ENCODE peak calls at places on chromosomes 3 and 15, in five cellular contexts. One of them, this sample, is unnamed.

GRCh38 chr15:39700301-39700700 is 82.3 kb downstream of the FSIP1 start:
- DNase-seq in bronchial epithelial cell: no peak
- DNase-seq in GM12865: no peak
- DNase-seq in AG04450: no peak
- DNase-seq in RWPE2: no peak
- DNase-seq in this sample: no peak

GRCh38 chr3:30233924-30234666 is 372.3 kb upstream of the TGFBR2 start:
- DNase-seq in GM12865: no peak
- DNase-seq in AG04450: no peak
- DNase-seq in bronchial epithelial cell: no peak
- DNase-seq in RWPE2: no peak
- DNase-seq in this sample: no peak

GRCh38 chr3:140403559-140403958 is 274.3 kb upstream of the TRIM42 start:
- DNase-seq in bronchial epithelial cell: no peak
- DNase-seq in AG04450: no peak
- DNase-seq in RWPE2: no peak
- DNase-seq in GM12865: no peak
- DNase-seq in this sample: no peak

GRCh38 chr3:135622657-135623056 is 342.9 kb upstream of the PPP2R3A start:
- DNase-seq in GM12865: no peak
- DNase-seq in AG04450: no peak
- DNase-seq in RWPE2: no peak
- DNase-seq in bronchial epithelial cell: no peak
- DNase-seq in this sample: no peak

GRCh38 chr3:173502983-173503568 is 105.5 kb downstream of the NLGN1 start:
- DNase-seq in GM12865: no peak
- DNase-seq in AG04450: no peak
- DNase-seq in bronchial epithelial cell: no peak
- DNase-seq in RWPE2: no peak
- DNase-seq in this sample: no peak

GRCh38 chr3:49636883-49637609 is 37.1 kb upstream of the APEH start:
- DNase-seq in GM12865: no peak
- DNase-seq in AG04450: no peak
- DNase-seq in RWPE2: no peak
- DNase-seq in bronchial epithelial cell: peak
- DNase-seq in this sample: no peak

GRCh38 chr3:36852071-36852470 is 87.7 kb upstream of the DCLK3 start:
- DNase-seq in bronchial epithelial cell: no peak
- DNase-seq in AG04450: no peak
- DNase-seq in RWPE2: no peak
- DNase-seq in GM12865: no peak
- DNase-seq in this sample: no peak

GRCh38 chr3:51982838-51983577 is at the start of gene ACY1:
- DNase-seq in GM12865: peak
- DNase-seq in RWPE2: peak
- DNase-seq in bronchial epithelial cell: peak
- DNase-seq in AG04450: peak
- DNase-seq in this sample: no peak

GRCh38 chr3:129581623-129582022 is 24.9 kb downstream of the PLXND1 start:
- DNase-seq in RWPE2: no peak
- DNase-seq in GM12865: no peak
- DNase-seq in bronchial epithelial cell: no peak
- DNase-seq in AG04450: no peak
- DNase-seq in this sample: no peak

GRCh38 chr3:141877911-141878310 is 1.5 kb downstream of the ATP1B3 start:
- DNase-seq in GM12865: peak
- DNase-seq in bronchial epithelial cell: peak
- DNase-seq in AG04450: no peak
- DNase-seq in RWPE2: no peak
- DNase-seq in this sample: no peak

GRCh38 chr15:64928626-64929220 is 17.0 kb downstream of the ANKDD1A start:
- DNase-seq in GM12865: no peak
- DNase-seq in bronchial epithelial cell: no peak
- DNase-seq in AG04450: no peak
- DNase-seq in RWPE2: peak
- DNase-seq in this sample: no peak

GRCh38 chr3:138835177-138835757 is 539 bp upstream of the PIK3CB start:
- DNase-seq in GM12865: peak
- DNase-seq in AG04450: no peak
- DNase-seq in bronchial epithelial cell: no peak
- DNase-seq in RWPE2: no peak
- DNase-seq in this sample: no peak

GRCh38 chr3:138833908-138834358 is 795 bp downstream of the PIK3CB start:
- DNase-seq in RWPE2: no peak
- DNase-seq in AG04450: no peak
- DNase-seq in GM12865: peak
- DNase-seq in bronchial epithelial cell: peak
- DNase-seq in this sample: no peak

GRCh38 chr3:138829886-138830510 is 4.7 kb downstream of the PIK3CB start:
- DNase-seq in RWPE2: no peak
- DNase-seq in GM12865: no peak
- DNase-seq in bronchial epithelial cell: no peak
- DNase-seq in AG04450: no peak
- DNase-seq in this sample: no peak

GRCh38 chr3:138829097-138829496 is 5.6 kb downstream of the PIK3CB start:
- DNase-seq in RWPE2: no peak
- DNase-seq in GM12865: no peak
- DNase-seq in bronchial epithelial cell: no peak
- DNase-seq in AG04450: no peak
- DNase-seq in this sample: no peak

DNA sequence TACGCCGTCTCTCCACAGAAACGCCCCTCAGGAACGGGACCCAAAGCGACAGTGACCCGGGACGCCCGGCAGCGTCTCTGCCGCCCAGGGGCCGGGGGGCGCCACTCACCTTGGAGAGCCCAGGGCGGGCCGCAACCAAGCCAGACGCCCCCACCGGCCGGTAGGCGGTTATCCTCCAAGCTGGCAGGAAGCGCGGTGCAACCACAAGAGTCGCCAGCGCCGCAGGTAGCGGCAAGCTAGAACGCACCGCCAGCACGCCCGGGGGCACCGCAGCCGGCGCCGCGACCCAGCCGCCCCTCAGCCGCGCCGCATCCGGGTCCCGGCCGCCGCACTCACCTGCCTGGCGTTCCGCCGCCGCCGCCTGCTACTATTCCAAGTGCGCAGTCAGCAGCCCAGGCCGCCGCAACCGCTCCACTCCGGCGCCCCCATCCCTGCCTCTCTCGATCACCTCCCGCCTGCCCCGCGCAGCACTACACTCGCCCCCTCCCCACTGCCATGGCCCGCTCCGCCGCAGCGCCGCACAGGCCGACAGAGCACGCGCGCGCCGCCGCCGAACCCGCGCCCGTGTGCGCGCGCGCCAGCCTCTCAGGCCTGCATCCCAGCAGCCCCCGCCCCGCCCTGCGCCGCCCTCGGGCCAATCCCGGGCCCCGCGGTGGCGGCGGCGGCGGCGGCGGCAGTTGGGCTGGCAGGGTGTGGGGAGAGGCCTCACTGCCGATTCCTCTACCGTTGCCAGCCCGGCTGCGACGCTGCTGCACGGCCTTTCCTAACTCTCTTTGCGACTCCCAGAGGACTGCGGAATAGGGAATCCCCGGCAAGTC is at the start of gene PIK3CB:
- DNase-seq in GM12865: peak
- DNase-seq in bronchial epithelial cell: peak
- DNase-seq in RWPE2: peak
- DNase-seq in AG04450: no peak
- DNase-seq in this sample: peak
- TF ChIP-seq CTCF in GM12865: peak
- TF ChIP-seq CTCF in bronchial epithelial cell: peak
- TF ChIP-seq CTCF in RWPE2: peak
- TF ChIP-seq CTCF in AG04450: peak
- TF ChIP-seq CTCF in this sample: peak

GRCh38 chr3:12188328-12188648 is 29.6 kb upstream of the TIMP4 start:
- DNase-seq in GM12865: peak
- DNase-seq in AG04450: no peak
- DNase-seq in bronchial epithelial cell: no peak
- DNase-seq in RWPE2: no peak
- DNase-seq in this sample: no peak
- H3K4me3 ChIP-seq in GM12865: no peak
- H3K4me3 ChIP-seq in AG04450: no peak
- H3K4me3 ChIP-seq in bronchial epithelial cell: no peak
- H3K4me3 ChIP-seq in RWPE2: no peak
- H3K4me3 ChIP-seq in this sample: no peak

GRCh38 chr15:43347114-43347513 is 16.7 kb upstream of the LCMT2 start:
- DNase-seq in AG04450: no peak
- DNase-seq in bronchial epithelial cell: no peak
- DNase-seq in GM12865: no peak
- DNase-seq in RWPE2: no peak
- DNase-seq in this sample: no peak

GRCh38 chr15:43346305-43346704 is 15.9 kb upstream of the LCMT2 start:
- DNase-seq in GM12865: no peak
- DNase-seq in RWPE2: no peak
- DNase-seq in bronchial epithelial cell: no peak
- DNase-seq in AG04450: no peak
- DNase-seq in this sample: no peak
- TF ChIP-seq CTCF in GM12865: no peak
- TF ChIP-seq CTCF in RWPE2: peak
- TF ChIP-seq CTCF in bronchial epithelial cell: no peak
- TF ChIP-seq CTCF in AG04450: no peak
- TF ChIP-seq CTCF in this sample: no peak

DNA sequence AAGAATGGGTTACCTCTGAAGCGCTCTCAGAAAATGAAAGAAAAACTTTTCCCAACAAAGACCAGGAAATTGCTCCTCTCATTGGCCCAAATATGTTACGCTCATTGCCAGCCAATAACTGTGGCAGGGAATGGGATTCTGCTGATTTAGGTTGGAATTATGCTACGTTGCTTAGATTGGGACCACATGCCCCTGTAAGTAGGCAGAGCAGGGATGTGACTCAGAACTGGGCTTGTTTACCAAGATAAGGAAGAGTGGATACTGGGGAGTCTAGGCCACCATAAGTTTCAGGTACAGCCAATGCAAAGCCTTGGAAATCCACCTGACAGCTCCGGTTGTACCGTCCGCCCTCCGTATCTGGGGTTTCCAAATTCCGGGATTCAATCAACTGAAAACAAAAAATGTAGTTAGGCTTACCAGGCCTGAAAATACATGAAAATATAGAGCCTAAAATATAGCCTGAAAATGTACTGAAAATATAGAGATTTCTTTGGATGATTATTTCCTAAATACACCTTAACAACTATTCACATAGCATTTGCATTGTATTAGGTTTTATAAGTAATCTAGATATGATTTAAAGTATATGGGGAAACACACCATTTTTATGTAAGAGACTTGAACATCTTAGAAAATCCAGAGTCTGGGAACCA is 1.5 kb upstream of the TCF12 start:
- DNase-seq in AG04450: no peak
- DNase-seq in RWPE2: no peak
- DNase-seq in GM12865: no peak
- DNase-seq in bronchial epithelial cell: peak
- DNase-seq in this sample: no peak
- H3K4me3 ChIP-seq in AG04450: peak
- H3K4me3 ChIP-seq in RWPE2: no peak
- H3K4me3 ChIP-seq in GM12865: peak
- H3K4me3 ChIP-seq in bronchial epithelial cell: no peak
- H3K4me3 ChIP-seq in this sample: no peak

DNA sequence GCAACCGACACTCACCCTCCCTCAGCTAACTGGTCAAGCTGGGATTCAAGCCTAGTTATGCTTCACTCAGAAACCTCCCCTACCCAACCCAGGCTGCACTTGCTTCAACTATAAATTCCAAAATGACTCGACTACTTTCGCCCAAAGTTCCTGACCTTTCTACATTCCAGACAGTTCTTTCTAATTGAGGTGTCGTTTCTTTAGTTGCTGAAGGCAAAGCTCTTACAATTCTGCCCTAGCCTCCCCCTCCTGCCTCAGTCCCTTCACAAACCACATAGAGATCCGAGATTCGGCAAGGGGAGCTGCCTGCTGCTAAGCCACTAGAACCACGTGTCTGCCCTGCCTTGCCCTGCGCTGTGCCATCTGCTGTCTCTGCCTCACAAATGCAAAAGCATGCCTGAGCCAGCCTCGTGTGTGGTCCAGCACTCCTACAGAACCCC is 74.7 kb upstream of the SH3GL3 start:
- DNase-seq in RWPE2: peak
- DNase-seq in bronchial epithelial cell: peak
- DNase-seq in AG04450: no peak
- DNase-seq in GM12865: peak
- DNase-seq in this sample: peak
- TF ChIP-seq CTCF in RWPE2: no peak
- TF ChIP-seq CTCF in bronchial epithelial cell: no peak
- TF ChIP-seq CTCF in AG04450: no peak
- TF ChIP-seq CTCF in GM12865: no peak
- TF ChIP-seq CTCF in this sample: no peak

DNA sequence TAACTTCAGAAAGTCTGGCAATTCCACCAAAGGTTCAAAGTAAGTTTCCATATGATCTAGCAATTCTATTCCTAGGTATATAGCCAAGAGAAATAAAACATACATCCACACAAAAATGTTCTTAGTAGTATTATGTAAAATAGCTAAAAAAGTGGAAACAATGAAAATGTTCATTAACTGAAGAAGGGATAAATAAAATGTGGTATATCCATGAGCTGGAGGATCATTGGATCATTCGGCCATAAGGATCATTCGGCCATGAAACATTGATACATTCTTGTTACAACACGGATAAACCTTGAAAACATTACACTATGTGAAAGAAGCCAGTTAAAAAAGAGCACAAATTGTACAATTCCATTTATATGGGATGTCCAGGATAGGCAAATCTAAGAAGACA is 2.4 kb downstream of the KPNA4 start:
- DNase-seq in RWPE2: no peak
- DNase-seq in AG04450: no peak
- DNase-seq in bronchial epithelial cell: no peak
- DNase-seq in GM12865: no peak
- DNase-seq in this sample: no peak
- H3K4me3 ChIP-seq in RWPE2: no peak
- H3K4me3 ChIP-seq in AG04450: peak
- H3K4me3 ChIP-seq in bronchial epithelial cell: no peak
- H3K4me3 ChIP-seq in GM12865: peak
- H3K4me3 ChIP-seq in this sample: no peak

DNA sequence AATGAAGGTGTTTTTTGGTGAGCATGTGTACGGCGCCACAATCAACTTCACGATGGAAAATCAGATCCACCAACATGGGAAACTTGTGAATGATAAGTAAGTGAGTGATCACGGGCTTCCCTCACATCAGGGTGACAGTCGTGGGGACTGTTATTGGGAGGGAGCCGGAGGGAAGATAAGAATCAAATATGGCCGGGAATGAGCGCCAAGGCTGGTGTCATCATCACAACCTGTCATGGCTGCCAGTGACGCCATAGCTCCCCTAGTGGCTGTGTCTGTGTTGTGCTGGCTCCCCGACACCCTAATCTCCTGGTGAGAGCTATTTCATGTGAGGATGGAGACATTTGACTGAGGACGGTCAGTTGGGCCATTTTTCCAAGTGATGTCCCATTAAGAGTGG is 168.5 kb downstream of the SV2B start:
- DNase-seq in bronchial epithelial cell: no peak
- DNase-seq in RWPE2: no peak
- DNase-seq in AG04450: no peak
- DNase-seq in GM12865: peak
- DNase-seq in this sample: no peak
- TF ChIP-seq CTCF in bronchial epithelial cell: peak
- TF ChIP-seq CTCF in RWPE2: peak
- TF ChIP-seq CTCF in AG04450: peak
- TF ChIP-seq CTCF in GM12865: peak
- TF ChIP-seq CTCF in this sample: peak

GRCh38 chr15:45117327-45118130 is 3.4 kb downstream of the DUOXA2 start:
- DNase-seq in bronchial epithelial cell: no peak
- DNase-seq in AG04450: no peak
- DNase-seq in RWPE2: peak
- DNase-seq in GM12865: no peak
- DNase-seq in this sample: no peak
- H3K4me3 ChIP-seq in bronchial epithelial cell: no peak
- H3K4me3 ChIP-seq in AG04450: peak
- H3K4me3 ChIP-seq in RWPE2: no peak
- H3K4me3 ChIP-seq in GM12865: no peak
- H3K4me3 ChIP-seq in this sample: no peak

GRCh38 chr3:169573129-169573528 is 90.4 kb downstream of the MECOM start:
- DNase-seq in GM12865: no peak
- DNase-seq in AG04450: no peak
- DNase-seq in RWPE2: no peak
- DNase-seq in bronchial epithelial cell: no peak
- DNase-seq in this sample: no peak
- TF ChIP-seq CTCF in GM12865: no peak
- TF ChIP-seq CTCF in AG04450: peak
- TF ChIP-seq CTCF in RWPE2: peak
- TF ChIP-seq CTCF in bronchial epithelial cell: no peak
- TF ChIP-seq CTCF in this sample: peak